ENCODE peak calls at places on chromosomes 13 and 19, in four cellular contexts. K, B, Z and P are unnamed samples.

GRCh38 chr13:21232599-21232998 is 56.1 kb downstream of the MRPL57 start:
- DNase-seq in K (no peak), B (no peak), Z (no peak), P (no peak)

GRCh38 chr13:92963029-92963428 is 263.6 kb upstream of the GPC6 start:
- DNase-seq in K (no peak), B (no peak), Z (no peak), P (no peak)

GRCh38 chr19:6066661-6067646 is 43.3 kb downstream of the RFX2 start:
- DNase-seq in K (peak; percentile 92), B (peak; percentile 73), Z (peak; percentile 77), P (peak; percentile 95)

GRCh38 chr19:47190167-47190727 is 40.8 kb downstream of the BBC3 start:
- DNase-seq in K (peak; percentile 90), B (peak; percentile 41), Z (peak; percentile 47), P (peak; percentile 81)

GRCh38 chr13:44809152-44809551 is 180.1 kb downstream of the NUFIP1 start:
- DNase-seq in K (no peak), B (no peak), Z (no peak), P (no peak)

GRCh38 chr13:28313579-28313978 is 175.2 kb downstream of the PAN3 start:
- DNase-seq in K (no peak), B (no peak), Z (no peak), P (peak; percentile 34)

GRCh38 chr19:48660854-48661731 is 11.7 kb downstream of the NTN5 start:
- DNase-seq in K (peak; percentile 92), B (peak; percentile 78), Z (peak; percentile 67), P (peak; percentile 92)

GRCh38 chr19:49362926-49363264 is 679 bp upstream of the TEAD2 start:
- DNase-seq in K (peak; percentile 30), B (peak; percentile 51), Z (peak; percentile 67), P (no peak)

GRCh38 chr19:7673995-7674667 is 2.8 kb upstream of the MCEMP1 start:
- DNase-seq in K (peak; percentile 70), B (peak; percentile 20), Z (no peak), P (peak; percentile 66)

GRCh38 chr13:31798189-31798588 is 58.9 kb downstream of the RXFP2 start:
- DNase-seq in K (no peak), B (no peak), Z (no peak), P (no peak)

GRCh38 chr13:30576528-30576927 is 41.2 kb upstream of the USPL1 start:
- DNase-seq in K (no peak), B (peak; percentile 69), Z (no peak), P (peak; percentile 35)

GRCh38 chr13:83732755-83733154 is 149.5 kb downstream of the SLITRK1 start:
- DNase-seq in K (no peak), B (no peak), Z (no peak), P (no peak)

GRCh38 chr13:61410669-61411297 is 4.9 kb downstream of the PCDH20 start:
- DNase-seq in K (no peak), B (peak; percentile 31), Z (no peak), P (peak; percentile 8)

GRCh38 chr13:31950121-31950810 is 81.3 kb upstream of the FRY start:
- DNase-seq in K (no peak), B (no peak), Z (no peak), P (no peak)

GRCh38 chr13:24684600-24684998 is 4.4 kb downstream of the ATP12A start:
- DNase-seq in K (no peak), B (no peak), Z (no peak), P (no peak)

GRCh38 chr13:34137200-34137599 is 319.3 kb downstream of the RFC3 start:
- DNase-seq in K (no peak), B (no peak), Z (no peak), P (no peak)

GRCh38 chr19:35256566-35256965 is 7.8 kb downstream of the LSR start:
- DNase-seq in K (no peak), B (no peak), Z (no peak), P (no peak)

GRCh38 chr19:51036519-51036918 is 1.7 kb upstream of the KLK12 start:
- DNase-seq in K (no peak), B (peak; percentile 15), Z (no peak), P (no peak)

GRCh38 chr13:34617684-34618083 is 324.4 kb upstream of the NBEA start:
- DNase-seq in K (no peak), B (no peak), Z (no peak), P (no peak)

DNA sequence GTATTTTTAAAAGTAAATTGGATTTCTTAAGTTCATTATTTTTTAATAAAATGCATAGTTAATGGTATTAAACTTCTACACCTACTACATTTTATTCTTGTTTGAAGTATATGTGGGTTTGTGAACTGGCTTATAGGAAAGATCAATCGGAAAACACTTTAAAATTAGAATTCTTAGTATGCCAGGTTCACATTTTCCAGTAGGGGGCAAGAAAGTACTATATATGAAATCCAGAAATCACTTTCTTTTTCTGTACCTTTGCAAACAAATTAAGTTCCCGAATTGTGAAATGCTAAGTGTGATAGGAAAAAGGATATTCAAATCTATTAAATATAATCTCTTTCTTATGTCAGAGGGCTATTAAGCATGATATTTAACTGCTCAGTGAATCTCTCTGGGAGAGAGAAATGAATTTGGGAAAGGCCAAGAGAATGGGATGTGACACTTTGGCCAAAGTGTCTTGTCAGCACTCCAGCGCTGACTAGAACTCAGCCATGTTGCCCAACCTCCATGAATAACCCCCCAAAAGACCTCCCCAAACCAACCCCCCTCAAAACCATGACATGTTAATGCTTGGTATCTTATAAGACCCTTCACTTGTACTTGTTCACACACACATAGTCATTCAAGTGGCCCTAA is 122.6 kb upstream of the SLC10A2 start:
- DNase-seq in K (no peak), B (peak; percentile 48), Z (no peak), P (peak; percentile 46)
- TF ChIP-seq CTCF in K (no peak), B (peak; percentile 62), Z (peak; percentile 87), P (peak; percentile 45)

GRCh38 chr19:56141416-56141992 is 417 bp downstream of the ZNF444 start:
- DNase-seq in K (no peak), B (peak; percentile 21), Z (peak; percentile 53), P (no peak)

GRCh38 chr19:56144396-56144795 is 3.3 kb downstream of the ZNF444 start:
- DNase-seq in K (no peak), B (no peak), Z (no peak), P (no peak)

GRCh38 chr19:56144816-56145215 is 3.7 kb downstream of the ZNF444 start:
- DNase-seq in K (no peak), B (no peak), Z (no peak), P (no peak)

GRCh38 chr19:56142087-56142787 is 1.1 kb downstream of the ZNF444 start:
- DNase-seq in K (peak; percentile 84), B (no peak), Z (no peak), P (no peak)

DNA sequence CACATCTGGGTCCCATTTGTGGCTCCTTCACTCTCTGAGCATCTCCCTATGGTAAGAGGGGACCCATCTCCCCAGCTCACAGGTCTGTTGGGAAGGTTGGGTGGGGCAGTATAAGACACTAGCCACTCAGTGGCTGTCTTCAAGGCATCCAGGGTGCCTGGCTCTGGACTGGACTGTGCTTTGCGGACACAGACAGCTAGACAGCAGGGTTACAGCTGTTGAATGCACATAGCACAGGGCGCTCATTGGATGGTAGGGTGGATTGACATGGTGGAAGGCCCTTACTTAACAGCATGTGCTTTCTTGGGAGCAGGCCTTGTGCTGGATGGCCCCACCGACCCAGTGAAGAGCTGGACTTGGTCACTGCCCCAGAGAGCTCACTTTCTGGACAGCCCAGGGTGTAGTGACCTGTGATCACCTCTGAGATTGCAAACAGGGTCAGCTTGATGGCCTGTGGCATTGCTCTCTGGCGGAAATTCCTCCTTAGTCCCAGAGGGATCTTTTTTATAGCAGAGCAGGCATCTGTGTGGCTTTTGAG is 1.9 kb downstream of the ZNF444 start:
- DNase-seq in K (no peak), B (no peak), Z (no peak), P (no peak)
- TF ChIP-seq CTCF in K (no peak), B (no peak), Z (no peak), P (no peak)

DNA sequence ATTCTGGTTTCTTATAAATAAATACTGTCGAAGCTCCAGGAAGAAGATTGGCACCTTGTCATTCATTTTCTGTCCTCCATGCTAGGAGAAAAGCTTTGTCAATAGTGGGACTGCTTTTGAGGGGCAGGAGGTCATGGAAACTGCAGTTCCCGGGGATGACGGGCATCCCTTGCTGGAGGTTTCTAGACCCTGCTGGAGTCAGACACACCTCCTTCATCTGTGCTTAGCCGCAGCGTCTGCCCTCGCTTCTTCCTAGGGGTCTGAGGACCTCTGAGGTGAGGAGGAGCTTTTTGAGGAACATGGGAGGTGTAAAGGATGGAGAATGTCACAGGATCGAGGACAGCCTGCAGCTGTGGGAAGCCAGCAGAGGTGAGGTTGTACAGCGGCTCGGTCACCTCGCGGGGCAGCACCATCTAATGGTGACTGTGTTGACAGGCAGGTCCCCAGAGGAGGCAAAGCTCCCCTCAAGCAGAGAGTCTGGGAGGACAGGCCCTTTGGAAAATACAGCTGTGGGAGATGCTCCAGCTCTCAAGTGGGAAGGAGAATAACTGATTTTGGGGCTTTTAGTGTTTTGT is 172.7 kb upstream of the RNF113B start:
- DNase-seq in K (peak; percentile 44), B (peak; percentile 57), Z (no peak), P (no peak)
- TF ChIP-seq CTCF in K (no peak), B (no peak), Z (no peak), P (no peak)

DNA sequence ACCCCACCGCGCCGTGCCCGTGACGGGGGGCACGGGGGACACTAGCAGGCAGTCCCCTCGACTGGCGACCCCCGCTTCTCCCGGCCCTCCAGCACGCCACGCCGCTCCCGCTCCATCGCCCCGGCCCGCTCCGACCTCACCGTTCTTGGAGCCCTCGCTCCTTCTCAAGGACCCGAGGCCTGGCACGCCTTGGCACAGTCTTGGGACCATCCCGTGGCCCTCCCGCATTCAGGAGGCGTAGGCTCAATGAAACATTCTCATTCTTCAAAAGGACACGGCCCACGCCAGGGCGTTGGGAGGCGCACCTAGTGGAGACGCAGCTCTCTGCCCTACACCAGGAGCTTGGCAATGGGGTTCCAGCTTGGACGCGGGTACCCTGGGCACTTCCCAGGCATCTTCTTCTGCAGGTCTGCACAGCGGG is 473 bp upstream of the CERS1 start:
- DNase-seq in K (no peak), B (peak; percentile 22), Z (peak; percentile 43), P (no peak)
- TF ChIP-seq CTCF in K (no peak), B (no peak), Z (no peak), P (no peak)

GRCh38 chr13:111068009-111068350 is 47.1 kb upstream of the ARHGEF7 start:
- DNase-seq in K (no peak), B (no peak), Z (no peak), P (no peak)
- TF ChIP-seq CTCF in K (no peak), B (no peak), Z (no peak), P (no peak)

GRCh38 chr19:30309983-30310805 is 62.0 kb upstream of the ZNF536 start:
- DNase-seq in K (no peak), B (no peak), Z (no peak), P (no peak)

GRCh38 chr19:30313353-30313750 is 58.8 kb upstream of the ZNF536 start:
- DNase-seq in K (no peak), B (no peak), Z (no peak), P (no peak)

GRCh38 chr19:30312582-30313352 is 59.4 kb upstream of the ZNF536 start:
- DNase-seq in K (no peak), B (no peak), Z (no peak), P (no peak)

GRCh38 chr19:30311911-30312310 is 60.3 kb upstream of the ZNF536 start:
- DNase-seq in K (no peak), B (no peak), Z (no peak), P (no peak)

DNA sequence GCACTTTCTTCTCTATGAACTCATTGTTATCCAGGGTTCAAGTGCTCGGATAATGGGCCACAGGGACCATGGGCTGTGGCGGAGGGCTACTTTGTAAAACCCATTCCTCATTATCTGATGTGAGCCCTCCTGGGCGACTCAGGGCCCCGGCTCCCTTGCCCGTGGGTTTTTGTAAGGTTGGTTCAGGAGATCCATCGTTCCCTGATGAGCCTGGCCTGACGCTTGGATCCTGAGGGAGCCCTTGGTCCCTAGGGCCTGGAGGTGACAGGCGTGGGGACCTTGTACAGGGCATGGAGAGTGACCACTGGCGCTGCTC is 61.4 kb upstream of the ZNF536 start:
- DNase-seq in K (no peak), B (no peak), Z (no peak), P (no peak)
- TF ChIP-seq CTCF in K (no peak), B (no peak), Z (no peak), P (no peak)

GRCh38 chr13:91308299-91308698 is 39.2 kb upstream of the MIR17HG start:
- DNase-seq in K (no peak), B (no peak), Z (no peak), P (no peak)
- TF ChIP-seq CTCF in K (no peak), B (peak; percentile 17), Z (no peak), P (no peak)